ENCODE peak calls at places on chromosomes 13 and 19, in four cellular contexts. I is PC-9, A is sigmoid colon, K is uterus. G is an unnamed sample. For H3K4me1, the result is how much of the 10 kb centered on the place peaks cover.

GRCh38 chr19:56667311-56667870 is 4.2 kb downstream of the ZNF835 start:
- DNase-seq in I (no peak), A (no peak), K (no peak), G (no peak)

GRCh38 chr13:109093988-109094387 is 464.6 kb downstream of the MYO16 start:
- DNase-seq in I (peak), A (no peak), K (no peak), G (no peak)

GRCh38 chr13:95176611-95177259 is 124.5 kb downstream of the ABCC4 start:
- DNase-seq in I (no peak), A (no peak), K (no peak), G (no peak)

GRCh38 chr19:35468637-35469036 is 20.6 kb downstream of the FFAR2 start:
- DNase-seq in I (peak), A (no peak), K (no peak), G (peak)

GRCh38 chr13:81406022-81406421 is 1065.1 kb upstream of the SPRY2 start:
- DNase-seq in I (no peak), A (no peak), K (no peak), G (no peak)

GRCh38 chr19:21697171-21697570 is 70.2 kb downstream of the ZNF100 start:
- DNase-seq in I (no peak), A (no peak), K (no peak), G (no peak)

GRCh38 chr19:43589277-43589676 is 6.7 kb downstream of the IRGQ start:
- DNase-seq in I (no peak), A (no peak), K (no peak), G (no peak)

GRCh38 chr19:30253581-30253996 is 118.6 kb upstream of the ZNF536 start:
- DNase-seq in I (no peak), A (no peak), K (no peak), G (no peak)

GRCh38 chr19:43524922-43525835 is 1.8 kb downstream of the ETHE1 start:
- DNase-seq in I (peak), A (peak), K (peak), G (peak)

GRCh38 chr13:44313674-44314073 is 60.0 kb upstream of the SERP2 start:
- DNase-seq in I (peak), A (no peak), K (no peak), G (no peak)

GRCh38 chr19:44734357-44734756 is 14.2 kb upstream of the BCL3 start:
- DNase-seq in I (no peak), A (no peak), K (no peak), G (no peak)

GRCh38 chr13:26710166-26710565 is 50.4 kb downstream of the GPR12 start:
- DNase-seq in I (no peak), A (no peak), K (no peak), G (no peak)

GRCh38 chr19:48642862-48643261 is 3.1 kb downstream of the CA11 start:
- DNase-seq in I (no peak), A (no peak), K (no peak), G (no peak)

GRCh38 chr19:29752450-29753025 is 37.5 kb upstream of the C19orf12 start:
- DNase-seq in I (no peak), A (no peak), K (no peak), G (no peak)

GRCh38 chr19:40519352-40520322 is 52.8 kb downstream of the SPTBN4 start:
- DNase-seq in I (no peak), A (no peak), K (no peak), G (no peak)

GRCh38 chr13:59532405-59532804 is 631.3 kb downstream of the DIAPH3 start:
- DNase-seq in I (no peak), A (no peak), K (no peak), G (no peak)

GRCh38 chr13:45847554-45848224 is 3.9 kb downstream of the SIAH3 start:
- DNase-seq in I (no peak), A (peak), K (no peak), G (no peak)

GRCh38 chr13:109769275-109769674 is 17.1 kb downstream of the IRS2 start:
- DNase-seq in I (no peak), A (no peak), K (no peak), G (no peak)

GRCh38 chr13:101144808-101145419 is 271.4 kb downstream of the NALCN start:
- DNase-seq in I (peak), A (no peak), K (no peak), G (no peak)

GRCh38 chr13:99043700-99044300 is 65.9 kb upstream of the DOCK9 start:
- DNase-seq in I (no peak), A (no peak), K (no peak), G (no peak)

GRCh38 chr13:64041296-64041695 is 2625.6 kb upstream of the PCDH20 start:
- DNase-seq in I (no peak), A (no peak), K (no peak), G (no peak)

GRCh38 chr13:65594255-65594654 is 1635.9 kb downstream of the PCDH9 start:
- DNase-seq in I (no peak), A (no peak), K (no peak), G (no peak)

GRCh38 chr19:2266183-2266993 is 10.2 kb upstream of the JSRP1 start:
- DNase-seq in I (no peak), A (peak), K (peak), G (peak)

GRCh38 chr13:79522583-79522982 is 41.6 kb downstream of the NDFIP2 start:
- DNase-seq in I (no peak), A (no peak), K (no peak), G (no peak)

GRCh38 chr13:97067342-97067895 is 73.1 kb upstream of the OXGR1 start:
- DNase-seq in I (no peak), A (no peak), K (no peak), G (no peak)

GRCh38 chr13:19862511-19863313 is 737 bp downstream of the ZMYM5 start:
- DNase-seq in I (peak), A (peak), K (peak), G (peak)

GRCh38 chr19:48190288-48191284 is 20.1 kb downstream of the ZSWIM9 start:
- DNase-seq in I (no peak), A (peak), K (no peak), G (peak)

GRCh38 chr13:47484564-47484963 is 516.5 kb downstream of the SUCLA2 start:
- DNase-seq in I (no peak), A (no peak), K (no peak), G (no peak)

DNA sequence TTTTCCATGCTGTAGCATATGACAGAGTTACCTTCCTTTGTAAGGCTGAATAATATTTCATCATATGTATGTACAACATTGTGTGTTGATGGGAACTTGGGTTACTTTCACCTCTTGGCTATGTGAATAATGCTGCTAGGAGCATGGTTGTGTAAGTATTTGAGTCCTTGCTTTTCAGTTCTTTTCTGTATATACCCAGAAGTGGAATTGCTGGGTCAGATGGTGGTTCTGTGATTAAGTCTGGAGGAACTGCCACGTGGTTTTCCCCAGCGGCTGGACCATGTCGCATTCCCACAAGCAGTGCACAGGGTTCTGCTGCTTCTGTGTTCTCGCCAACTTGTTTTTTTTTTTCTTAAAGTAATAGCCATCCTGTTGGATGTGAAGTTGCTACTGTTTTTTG is 101.1 kb upstream of the TEX29 start:
- DNase-seq in I (no peak), A (peak), K (no peak), G (no peak)
- H3K4me1 ChIP-seq in I (under half), A (under half), K (under half), G (under half)

DNA sequence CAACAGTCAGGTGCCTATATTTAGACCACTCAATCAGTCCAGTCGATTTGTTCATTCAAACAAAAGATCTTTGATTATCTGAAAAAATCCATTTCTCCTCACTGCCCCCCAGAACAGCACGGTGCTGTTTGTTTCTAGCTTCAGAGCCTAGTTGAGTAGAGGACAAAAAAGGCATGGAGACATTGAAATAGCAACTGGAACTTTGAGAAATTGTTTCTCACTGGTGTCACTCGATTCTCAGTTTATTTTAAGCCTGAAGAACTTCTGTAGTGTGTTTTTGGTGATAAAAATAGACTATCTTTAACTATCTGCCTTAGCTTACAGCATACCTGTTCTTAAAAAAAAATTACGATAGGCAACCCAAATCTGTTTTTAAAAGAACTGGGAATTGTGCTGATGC is 67.1 kb downstream of the ARHGAP35 start:
- DNase-seq in I (no peak), A (no peak), K (no peak), G (no peak)
- H3K4me1 ChIP-seq in I (half or more), A (half or more), K (under half), G (under half)

DNA sequence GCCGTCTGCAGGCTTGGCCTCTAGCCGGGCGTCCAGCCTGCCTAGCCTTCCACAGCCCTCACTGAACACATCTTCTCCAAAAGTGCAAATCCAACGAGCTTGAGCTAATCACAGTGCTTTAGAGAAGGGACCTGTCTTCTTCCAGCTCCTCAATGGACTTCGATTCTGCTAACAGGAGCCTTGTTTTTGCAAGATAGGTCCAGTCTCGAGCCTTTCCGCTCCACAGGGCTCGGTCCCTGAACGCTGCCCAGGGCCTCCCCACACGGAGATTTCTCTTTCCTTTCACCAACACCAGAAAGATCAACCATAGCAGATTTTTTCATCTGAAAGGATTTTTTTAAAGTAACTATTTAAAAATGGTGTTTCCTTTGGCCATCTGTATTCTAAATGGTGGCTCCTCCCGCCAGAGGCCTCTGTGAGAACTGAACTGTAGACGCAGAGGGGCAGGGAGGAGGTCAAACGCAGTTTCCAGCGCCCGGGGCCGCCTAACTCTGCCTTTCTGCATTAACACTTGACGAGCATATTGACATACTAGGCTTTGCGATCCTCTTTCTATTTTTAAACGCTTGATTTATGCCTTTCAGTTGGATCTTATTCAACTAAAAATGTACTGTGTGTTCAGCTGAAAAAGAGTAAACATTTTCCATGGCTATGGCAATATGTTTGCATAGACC is 74.5 kb downstream of the SPACA7 start:
- DNase-seq in I (no peak), A (no peak), K (no peak), G (no peak)
- H3K4me1 ChIP-seq in I (under half), A (under half), K (under half), G (under half)

GRCh38 chr19:51462276-51462675 is 4.0 kb upstream of the SIGLEC8 start:
- DNase-seq in I (no peak), A (peak), K (no peak), G (no peak)
- H3K4me1 ChIP-seq in I (under half), A (under half), K (under half), G (under half)

DNA sequence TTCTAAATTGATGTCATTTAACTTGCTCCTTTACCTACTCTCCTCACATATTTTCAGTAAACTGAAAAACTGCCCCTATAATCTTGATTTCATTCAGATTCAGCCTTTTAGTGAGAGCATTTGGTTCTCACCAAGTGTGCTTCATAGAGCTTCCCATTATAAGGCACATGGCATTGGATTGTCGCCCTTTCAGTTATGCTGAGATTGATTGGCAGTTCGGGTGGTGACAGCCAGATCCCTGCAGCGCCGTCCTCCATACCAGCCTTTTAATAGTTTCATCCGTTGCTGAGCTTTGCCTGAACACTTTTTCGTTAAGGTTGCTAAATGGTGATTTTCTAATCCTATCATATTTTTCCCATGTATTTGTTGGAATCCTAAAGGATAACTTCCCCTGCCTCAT is 80.4 kb downstream of the DHRS12 start:
- DNase-seq in I (no peak), A (no peak), K (no peak), G (no peak)
- H3K4me1 ChIP-seq in I (under half), A (under half), K (under half), G (under half)

DNA sequence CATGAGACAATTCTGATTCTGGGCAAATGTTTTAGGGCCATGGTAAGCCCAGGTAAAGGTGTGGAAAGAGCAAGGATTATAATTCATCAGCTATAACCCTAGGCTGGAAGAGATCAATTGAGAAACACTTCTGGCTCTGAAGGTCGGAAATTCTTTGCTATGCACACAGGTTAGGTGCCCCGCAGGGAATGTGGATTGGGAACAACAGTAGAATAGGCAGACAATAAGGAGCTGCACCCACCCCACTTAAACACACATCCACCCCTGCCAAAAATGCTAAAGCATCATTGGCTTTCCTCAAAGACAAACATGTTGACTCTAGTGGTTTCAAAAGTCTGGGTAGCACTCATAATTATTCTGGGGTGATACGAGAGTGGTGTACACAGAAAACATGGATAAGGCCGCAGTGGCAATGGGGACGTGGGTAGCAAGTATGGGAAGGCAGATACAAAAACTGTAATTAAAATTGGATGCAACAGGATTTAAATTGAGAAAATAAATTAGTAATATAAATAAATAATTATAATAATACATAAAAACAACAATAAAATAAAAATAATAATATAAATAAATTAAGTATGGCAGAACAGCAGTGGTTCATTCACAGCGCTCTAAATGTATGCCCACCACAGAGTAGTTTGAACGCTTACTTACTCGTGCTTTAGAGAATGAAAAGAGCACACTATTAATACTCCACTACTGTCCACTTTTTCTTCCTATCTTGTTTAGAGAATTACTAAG is 8.5 kb downstream of the EFNB2 start:
- DNase-seq in I (no peak), A (no peak), K (no peak), G (peak)
- H3K4me1 ChIP-seq in I (half or more), A (half or more), K (under half), G (under half)

GRCh38 chr19:17081672-17082630 is 6.4 kb downstream of the MYO9B start:
- DNase-seq in I (peak), A (no peak), K (no peak), G (no peak)
- H3K4me1 ChIP-seq in I (under half), A (half or more), K (under half), G (under half)

GRCh38 chr19:1245884-1246816 is 2.2 kb upstream of the MIDN start:
- DNase-seq in I (no peak), A (peak), K (peak), G (no peak)
- H3K4me1 ChIP-seq in I (under half), A (half or more), K (under half), G (under half)

DNA sequence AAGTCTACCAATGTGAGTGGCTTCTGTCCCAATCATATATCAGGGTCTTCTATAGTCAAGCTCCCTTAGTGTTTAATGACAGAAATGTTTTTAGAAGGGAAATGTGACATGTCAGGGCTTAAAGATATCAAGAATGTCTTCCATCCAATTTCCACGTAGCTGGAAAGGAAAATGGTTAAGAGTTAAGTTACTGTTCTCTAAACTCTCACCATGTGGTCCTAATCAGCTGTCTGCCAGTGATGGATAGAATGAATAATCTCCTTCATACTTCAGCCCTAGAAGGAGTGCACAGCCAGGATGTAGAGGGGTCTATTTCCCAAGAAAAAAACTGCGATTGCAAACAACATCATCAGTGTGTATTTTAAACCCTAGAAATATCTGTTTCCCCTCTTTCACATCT is 36.3 kb downstream of the FLT1 start:
- DNase-seq in I (no peak), A (no peak), K (no peak), G (no peak)
- H3K4me1 ChIP-seq in I (under half), A (under half), K (under half), G (under half)

DNA sequence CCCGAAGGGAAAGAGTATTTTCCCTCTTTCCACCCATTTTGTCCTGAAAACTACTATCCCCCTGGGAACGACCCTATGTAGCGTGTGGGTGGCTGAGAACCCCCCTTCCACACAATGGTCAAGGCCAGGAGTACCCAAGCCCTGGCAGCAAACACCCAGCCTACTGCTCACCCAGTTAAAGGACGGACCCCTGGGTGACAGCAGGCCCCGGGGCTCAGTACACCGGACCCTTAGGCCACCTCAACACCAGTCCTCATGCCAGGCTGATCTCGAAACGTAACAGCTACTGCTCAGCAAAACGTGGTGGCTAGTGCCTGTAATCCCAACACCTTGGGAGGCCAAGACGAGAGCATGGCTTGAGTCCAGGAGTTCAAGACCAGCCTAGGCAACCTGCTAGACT is 1.4 kb downstream of the ANKRD27 start:
- DNase-seq in I (no peak), A (no peak), K (no peak), G (no peak)
- H3K4me1 ChIP-seq in I (under half), A (under half), K (under half), G (under half)

G was measured in lung.